ENCODE peak calls at places on chromosomes 2 and 18, in nine cellular contexts. One of them, this sample, is unnamed.

GRCh38 chr2:69652206-69652605 is 8.7 kb upstream of the AAK1 start:
- DNase-seq in HCT116: peak; percentile 29
- DNase-seq in AG04449: peak; percentile 88
- DNase-seq in naive thymus-derived CD4-positive, alpha-beta T cell: no peak
- DNase-seq in tibial artery: no peak
- DNase-seq in A673: no peak
- DNase-seq in heart right ventricle: no peak
- DNase-seq in epithelial cell of esophagus: peak; percentile 92
- DNase-seq in thoracic aorta: no peak
- DNase-seq in this sample: peak; percentile 67

GRCh38 chr2:210660-211059 is 53.2 kb downstream of the SH3YL1 start:
- DNase-seq in thoracic aorta: no peak
- DNase-seq in tibial artery: no peak
- DNase-seq in epithelial cell of esophagus: peak; percentile 70
- DNase-seq in AG04449: no peak
- DNase-seq in naive thymus-derived CD4-positive, alpha-beta T cell: no peak
- DNase-seq in HCT116: no peak
- DNase-seq in heart right ventricle: no peak
- DNase-seq in A673: no peak
- DNase-seq in this sample: no peak

GRCh38 chr18:68604256-68604655 is 110.7 kb downstream of the TMX3 start:
- DNase-seq in naive thymus-derived CD4-positive, alpha-beta T cell: no peak
- DNase-seq in tibial artery: peak; percentile 65
- DNase-seq in A673: peak; percentile 11
- DNase-seq in epithelial cell of esophagus: no peak
- DNase-seq in thoracic aorta: no peak
- DNase-seq in AG04449: no peak
- DNase-seq in HCT116: no peak
- DNase-seq in heart right ventricle: no peak
- DNase-seq in this sample: no peak

GRCh38 chr2:137925599-137925998 is 38.7 kb upstream of the HNMT start:
- DNase-seq in A673: no peak
- DNase-seq in epithelial cell of esophagus: no peak
- DNase-seq in thoracic aorta: no peak
- DNase-seq in tibial artery: no peak
- DNase-seq in HCT116: no peak
- DNase-seq in naive thymus-derived CD4-positive, alpha-beta T cell: no peak
- DNase-seq in heart right ventricle: no peak
- DNase-seq in AG04449: no peak
- DNase-seq in this sample: no peak

GRCh38 chr2:224941958-224942357 is 100.3 kb downstream of the DOCK10 start:
- DNase-seq in thoracic aorta: no peak
- DNase-seq in AG04449: no peak
- DNase-seq in A673: no peak
- DNase-seq in tibial artery: no peak
- DNase-seq in heart right ventricle: no peak
- DNase-seq in HCT116: no peak
- DNase-seq in naive thymus-derived CD4-positive, alpha-beta T cell: no peak
- DNase-seq in epithelial cell of esophagus: no peak
- DNase-seq in this sample: no peak

GRCh38 chr2:66301073-66301766 is 133.7 kb upstream of the MEIS1 start:
- DNase-seq in tibial artery: peak; percentile 71
- DNase-seq in epithelial cell of esophagus: peak; percentile 29
- DNase-seq in heart right ventricle: peak; percentile 64
- DNase-seq in HCT116: no peak
- DNase-seq in AG04449: no peak
- DNase-seq in A673: no peak
- DNase-seq in thoracic aorta: peak; percentile 36
- DNase-seq in naive thymus-derived CD4-positive, alpha-beta T cell: no peak
- DNase-seq in this sample: peak; percentile 62

GRCh38 chr2:190534310-190535118 is at the start of gene NEMP2:
- DNase-seq in naive thymus-derived CD4-positive, alpha-beta T cell: peak; percentile 78
- DNase-seq in heart right ventricle: peak; percentile 81
- DNase-seq in AG04449: no peak
- DNase-seq in thoracic aorta: peak; percentile 3
- DNase-seq in HCT116: no peak
- DNase-seq in tibial artery: peak; percentile 89
- DNase-seq in epithelial cell of esophagus: peak; percentile 61
- DNase-seq in A673: peak; percentile 89
- DNase-seq in this sample: peak; percentile 61

GRCh38 chr2:194842871-194843270 is 814.2 kb upstream of the SLC39A10 start:
- DNase-seq in tibial artery: no peak
- DNase-seq in epithelial cell of esophagus: no peak
- DNase-seq in naive thymus-derived CD4-positive, alpha-beta T cell: no peak
- DNase-seq in heart right ventricle: no peak
- DNase-seq in AG04449: no peak
- DNase-seq in thoracic aorta: no peak
- DNase-seq in A673: no peak
- DNase-seq in HCT116: no peak
- DNase-seq in this sample: no peak

GRCh38 chr2:42829556-42830510 is 37.5 kb upstream of the HAAO start:
- DNase-seq in AG04449: no peak
- DNase-seq in thoracic aorta: no peak
- DNase-seq in heart right ventricle: no peak
- DNase-seq in A673: peak; percentile 14
- DNase-seq in epithelial cell of esophagus: peak; percentile 28
- DNase-seq in HCT116: no peak
- DNase-seq in naive thymus-derived CD4-positive, alpha-beta T cell: no peak
- DNase-seq in tibial artery: peak; percentile 59
- DNase-seq in this sample: no peak

GRCh38 chr2:12776457-12777049 is 59.8 kb downstream of the TRIB2 start:
- DNase-seq in epithelial cell of esophagus: no peak
- DNase-seq in tibial artery: no peak
- DNase-seq in naive thymus-derived CD4-positive, alpha-beta T cell: no peak
- DNase-seq in heart right ventricle: no peak
- DNase-seq in HCT116: no peak
- DNase-seq in thoracic aorta: no peak
- DNase-seq in A673: no peak
- DNase-seq in AG04449: no peak
- DNase-seq in this sample: no peak

GRCh38 chr18:46484971-46485370 is 172.0 kb downstream of the LOXHD1 start:
- DNase-seq in thoracic aorta: no peak
- DNase-seq in tibial artery: no peak
- DNase-seq in epithelial cell of esophagus: no peak
- DNase-seq in A673: no peak
- DNase-seq in HCT116: no peak
- DNase-seq in naive thymus-derived CD4-positive, alpha-beta T cell: no peak
- DNase-seq in heart right ventricle: no peak
- DNase-seq in AG04449: no peak
- DNase-seq in this sample: no peak

GRCh38 chr2:192236136-192236535 is 41.4 kb upstream of the TMEFF2 start:
- DNase-seq in tibial artery: no peak
- DNase-seq in A673: no peak
- DNase-seq in heart right ventricle: no peak
- DNase-seq in epithelial cell of esophagus: no peak
- DNase-seq in HCT116: no peak
- DNase-seq in naive thymus-derived CD4-positive, alpha-beta T cell: no peak
- DNase-seq in AG04449: no peak
- DNase-seq in thoracic aorta: no peak
- DNase-seq in this sample: peak; percentile 78

GRCh38 chr18:37487400-37487831 is 78.2 kb downstream of the CELF4 start:
- DNase-seq in heart right ventricle: peak; percentile 6
- DNase-seq in tibial artery: no peak
- DNase-seq in HCT116: no peak
- DNase-seq in epithelial cell of esophagus: no peak
- DNase-seq in A673: no peak
- DNase-seq in AG04449: no peak
- DNase-seq in naive thymus-derived CD4-positive, alpha-beta T cell: no peak
- DNase-seq in thoracic aorta: no peak
- DNase-seq in this sample: no peak

GRCh38 chr2:219575566-219576504 is 3.7 kb downstream of the INHA start:
- DNase-seq in AG04449: no peak
- DNase-seq in tibial artery: no peak
- DNase-seq in epithelial cell of esophagus: no peak
- DNase-seq in thoracic aorta: no peak
- DNase-seq in HCT116: no peak
- DNase-seq in heart right ventricle: no peak
- DNase-seq in naive thymus-derived CD4-positive, alpha-beta T cell: no peak
- DNase-seq in A673: no peak
- DNase-seq in this sample: no peak
- H3K4me3 ChIP-seq in AG04449: no peak overlapping the region
- H3K4me3 ChIP-seq in tibial artery: no peak overlapping the region
- H3K4me3 ChIP-seq in epithelial cell of esophagus: no peak overlapping the region
- H3K4me3 ChIP-seq in thoracic aorta: no peak overlapping the region
- H3K4me3 ChIP-seq in HCT116: no peak overlapping the region
- H3K4me3 ChIP-seq in heart right ventricle: no peak overlapping the region
- H3K4me3 ChIP-seq in naive thymus-derived CD4-positive, alpha-beta T cell: no peak overlapping the region
- H3K4me3 ChIP-seq in A673: no peak overlapping the region
- H3K4me3 ChIP-seq in this sample: no peak overlapping the region

GRCh38 chr18:9719421-9719981 is 11.4 kb downstream of the RAB31 start:
- DNase-seq in thoracic aorta: no peak
- DNase-seq in epithelial cell of esophagus: peak; percentile 84
- DNase-seq in heart right ventricle: no peak
- DNase-seq in naive thymus-derived CD4-positive, alpha-beta T cell: no peak
- DNase-seq in tibial artery: peak; percentile 85
- DNase-seq in A673: peak; percentile 83
- DNase-seq in HCT116: peak; percentile 80
- DNase-seq in AG04449: no peak
- DNase-seq in this sample: peak; percentile 93
- H3K4me3 ChIP-seq in thoracic aorta: peak overlapping the region; percentile 62
- H3K4me3 ChIP-seq in epithelial cell of esophagus: peak overlapping the region; percentile 22
- H3K4me3 ChIP-seq in heart right ventricle: no peak overlapping the region
- H3K4me3 ChIP-seq in naive thymus-derived CD4-positive, alpha-beta T cell: no peak overlapping the region
- H3K4me3 ChIP-seq in tibial artery: peak overlapping the region; percentile 5
- H3K4me3 ChIP-seq in A673: peak overlapping the region; percentile 15
- H3K4me3 ChIP-seq in HCT116: peak overlapping the region; percentile 21
- H3K4me3 ChIP-seq in AG04449: peak overlapping the region; percentile 36
- H3K4me3 ChIP-seq in this sample: peak overlapping the region; percentile 9

DNA sequence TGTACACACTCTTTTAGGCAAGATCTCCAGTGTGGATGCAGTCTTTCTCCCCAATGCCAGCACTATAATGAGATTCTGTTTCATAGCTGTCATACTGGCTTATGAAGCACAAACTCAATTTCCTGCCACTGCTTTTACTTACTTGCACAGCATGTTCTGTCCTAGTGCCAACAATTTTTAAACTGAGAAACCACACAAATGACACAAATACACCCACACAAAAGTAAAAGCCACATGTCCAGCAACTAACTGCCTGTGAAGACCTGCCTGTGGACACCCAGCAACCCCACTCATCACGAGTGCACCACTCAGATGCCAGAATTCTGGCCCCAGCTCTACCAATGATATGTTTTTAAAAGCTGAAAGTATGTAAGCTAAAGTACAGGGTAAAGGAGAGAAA is 29.6 kb upstream of the RNU4ATAC start:
- DNase-seq in naive thymus-derived CD4-positive, alpha-beta T cell: no peak
- DNase-seq in tibial artery: no peak
- DNase-seq in epithelial cell of esophagus: peak; percentile 79
- DNase-seq in A673: peak; percentile 74
- DNase-seq in thoracic aorta: no peak
- DNase-seq in AG04449: peak; percentile 55
- DNase-seq in HCT116: no peak
- DNase-seq in heart right ventricle: no peak
- DNase-seq in this sample: peak; percentile 86
- H3K4me3 ChIP-seq in naive thymus-derived CD4-positive, alpha-beta T cell: no peak overlapping the region
- H3K4me3 ChIP-seq in tibial artery: no peak overlapping the region
- H3K4me3 ChIP-seq in epithelial cell of esophagus: no peak overlapping the region
- H3K4me3 ChIP-seq in A673: no peak overlapping the region
- H3K4me3 ChIP-seq in thoracic aorta: no peak overlapping the region
- H3K4me3 ChIP-seq in AG04449: no peak overlapping the region
- H3K4me3 ChIP-seq in HCT116: no peak overlapping the region
- H3K4me3 ChIP-seq in heart right ventricle: no peak overlapping the region
- H3K4me3 ChIP-seq in this sample: no peak overlapping the region

DNA sequence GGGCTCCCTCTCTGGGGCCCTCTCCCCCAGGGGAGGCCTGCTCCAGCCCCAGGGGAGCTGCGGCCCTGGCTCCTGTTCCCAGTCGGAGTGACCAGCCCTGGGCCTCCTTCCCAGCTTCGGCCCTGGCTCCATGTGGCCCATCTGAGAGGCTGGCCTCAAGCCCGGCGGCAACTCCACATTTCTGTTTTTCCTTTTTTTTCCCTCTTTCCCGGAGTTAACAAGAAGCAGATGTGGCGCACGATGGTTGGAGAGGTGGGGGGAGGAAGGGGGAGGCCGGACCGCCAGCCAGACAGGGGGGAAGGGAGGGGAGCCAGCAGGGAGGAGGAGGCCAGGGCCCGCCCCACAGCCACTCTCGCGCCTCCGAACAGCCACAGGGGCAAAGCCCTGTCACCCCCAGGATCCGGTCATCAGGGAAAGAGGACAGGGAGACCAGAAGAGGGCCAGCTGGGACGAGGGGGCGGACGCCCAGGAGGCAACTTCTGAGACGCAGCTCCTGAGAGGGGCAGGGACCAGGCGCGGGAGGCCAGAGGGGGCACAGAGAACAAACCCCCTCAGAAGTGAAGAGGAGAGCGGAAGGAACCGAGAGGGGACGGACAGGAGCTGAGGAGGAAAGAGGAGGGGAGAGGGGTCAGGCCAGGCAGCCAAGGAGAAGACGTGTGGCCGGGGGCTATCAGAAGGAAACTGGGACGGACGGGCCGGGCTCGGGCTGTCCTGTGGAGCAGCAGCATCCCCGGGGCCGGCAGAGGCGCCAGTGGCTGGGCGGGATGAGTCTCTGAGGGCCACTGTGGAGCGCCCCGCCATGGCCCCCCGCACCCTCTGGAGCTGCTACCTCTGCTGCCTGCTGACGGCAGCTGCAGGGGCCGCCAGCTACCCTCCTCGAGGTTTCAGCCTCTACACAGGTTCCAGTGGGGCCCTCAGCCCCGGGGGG is at the start of gene EMILIN1:
- DNase-seq in HCT116: no peak
- DNase-seq in epithelial cell of esophagus: no peak
- DNase-seq in tibial artery: peak; percentile 98
- DNase-seq in naive thymus-derived CD4-positive, alpha-beta T cell: no peak
- DNase-seq in AG04449: peak; percentile 83
- DNase-seq in thoracic aorta: peak; percentile 81
- DNase-seq in A673: peak; percentile 86
- DNase-seq in heart right ventricle: peak; percentile 86
- DNase-seq in this sample: peak; percentile 96
- H3K4me3 ChIP-seq in HCT116: no peak within 1 kb of the TSS
- H3K4me3 ChIP-seq in epithelial cell of esophagus: no peak within 1 kb of the TSS
- H3K4me3 ChIP-seq in tibial artery: peak within 1 kb of the TSS; percentile 75
- H3K4me3 ChIP-seq in naive thymus-derived CD4-positive, alpha-beta T cell: no peak within 1 kb of the TSS
- H3K4me3 ChIP-seq in AG04449: peak within 1 kb of the TSS; percentile 95
- H3K4me3 ChIP-seq in thoracic aorta: peak within 1 kb of the TSS; percentile 77
- H3K4me3 ChIP-seq in A673: peak within 1 kb of the TSS; percentile 36
- H3K4me3 ChIP-seq in heart right ventricle: peak within 1 kb of the TSS; percentile 55
- H3K4me3 ChIP-seq in this sample: peak within 1 kb of the TSS; percentile 62

This sample was measured in astrocyte of the spinal cord.